ENCODE peak calls at places on chromosomes 4 and X, in five cellular contexts. One of them, this sample, is unnamed.

GRCh38 chr4:137703225-137703624 is 170.9 kb upstream of the PCDH18 start:
- DNase-seq in endothelial cell of umbilical vein: no peak
- DNase-seq in astrocyte: no peak
- DNase-seq in OCI-LY7: no peak
- DNase-seq in A549: no peak
- DNase-seq in this sample: no peak

GRCh38 chr4:61805237-61805636 is 605.1 kb downstream of the ADGRL3 start:
- DNase-seq in A549: no peak
- DNase-seq in endothelial cell of umbilical vein: no peak
- DNase-seq in astrocyte: no peak
- DNase-seq in OCI-LY7: no peak
- DNase-seq in this sample: peak; percentile 35

GRCh38 chr4:56320293-56320692 is 67.0 kb downstream of the AASDH start:
- DNase-seq in OCI-LY7: no peak
- DNase-seq in astrocyte: peak; percentile 57
- DNase-seq in endothelial cell of umbilical vein: no peak
- DNase-seq in A549: no peak
- DNase-seq in this sample: no peak

GRCh38 chr4:26263165-26263564 is 57.6 kb upstream of the RBPJ start:
- DNase-seq in astrocyte: no peak
- DNase-seq in OCI-LY7: peak; percentile 11
- DNase-seq in endothelial cell of umbilical vein: no peak
- DNase-seq in A549: no peak
- DNase-seq in this sample: peak; percentile 3

GRCh38 chr4:25951390-25951952 is 37.5 kb downstream of the SMIM20 start:
- DNase-seq in OCI-LY7: no peak
- DNase-seq in endothelial cell of umbilical vein: no peak
- DNase-seq in astrocyte: no peak
- DNase-seq in A549: no peak
- DNase-seq in this sample: no peak

GRCh38 chr4:112857461-112857860 is 192.0 kb upstream of the ANK2 start:
- DNase-seq in A549: peak; percentile 7
- DNase-seq in endothelial cell of umbilical vein: peak; percentile 24
- DNase-seq in astrocyte: peak; percentile 93
- DNase-seq in OCI-LY7: no peak
- DNase-seq in this sample: peak; percentile 49

GRCh38 chrX:65971151-65971550 is 68.7 kb downstream of the VSIG4 start:
- DNase-seq in A549: no peak
- DNase-seq in OCI-LY7: no peak
- DNase-seq in astrocyte: no peak
- DNase-seq in endothelial cell of umbilical vein: no peak
- DNase-seq in this sample: no peak

GRCh38 chrX:134880866-134881265 is 109.9 kb upstream of the SMIM10 start:
- DNase-seq in endothelial cell of umbilical vein: no peak
- DNase-seq in A549: no peak
- DNase-seq in OCI-LY7: no peak
- DNase-seq in astrocyte: peak; percentile 34
- DNase-seq in this sample: no peak

GRCh38 chrX:23840674-23841073 is 57.7 kb downstream of the SAT1 start:
- DNase-seq in A549: no peak
- DNase-seq in astrocyte: no peak
- DNase-seq in endothelial cell of umbilical vein: no peak
- DNase-seq in OCI-LY7: no peak
- DNase-seq in this sample: peak; percentile 23

GRCh38 chr4:153083447-153083921 is 120.8 kb upstream of the TRIM2 start:
- DNase-seq in OCI-LY7: peak; percentile 80
- DNase-seq in astrocyte: peak; percentile 60
- DNase-seq in endothelial cell of umbilical vein: peak; percentile 75
- DNase-seq in A549: peak; percentile 74
- DNase-seq in this sample: peak; percentile 88

GRCh38 chr4:98638661-98639060 is 19.8 kb downstream of the TSPAN5 start:
- DNase-seq in astrocyte: peak; percentile 65
- DNase-seq in OCI-LY7: no peak
- DNase-seq in endothelial cell of umbilical vein: no peak
- DNase-seq in A549: no peak
- DNase-seq in this sample: no peak

GRCh38 chrX:7586126-7586525 is 256.8 kb upstream of the VCX start:
- DNase-seq in astrocyte: peak; percentile 2
- DNase-seq in endothelial cell of umbilical vein: no peak
- DNase-seq in A549: no peak
- DNase-seq in OCI-LY7: peak; percentile 35
- DNase-seq in this sample: peak; percentile 25

GRCh38 chr4:24651266-24651665 is 66.9 kb upstream of the DHX15 start:
- DNase-seq in astrocyte: peak; percentile 2
- DNase-seq in A549: no peak
- DNase-seq in OCI-LY7: no peak
- DNase-seq in endothelial cell of umbilical vein: no peak
- DNase-seq in this sample: no peak

GRCh38 chr4:107050525-107051135 is 14.5 kb upstream of the DKK2 start:
- DNase-seq in endothelial cell of umbilical vein: peak; percentile 12
- DNase-seq in OCI-LY7: peak; percentile 7
- DNase-seq in A549: no peak
- DNase-seq in astrocyte: no peak
- DNase-seq in this sample: peak; percentile 53

GRCh38 chr4:186666750-186667149 is 56.9 kb downstream of the FAT1 start:
- DNase-seq in OCI-LY7: no peak
- DNase-seq in A549: no peak
- DNase-seq in astrocyte: no peak
- DNase-seq in endothelial cell of umbilical vein: no peak
- DNase-seq in this sample: no peak

GRCh38 chr4:173575482-173576152 is 45.6 kb upstream of the HAND2 start:
- DNase-seq in endothelial cell of umbilical vein: no peak
- DNase-seq in OCI-LY7: no peak
- DNase-seq in A549: no peak
- DNase-seq in astrocyte: no peak
- DNase-seq in this sample: no peak

GRCh38 chr4:5365071-5366008 is 314.1 kb downstream of the STK32B start:
- DNase-seq in A549: peak; percentile 54
- DNase-seq in astrocyte: peak; percentile 91
- DNase-seq in endothelial cell of umbilical vein: peak; percentile 47
- DNase-seq in OCI-LY7: no peak
- DNase-seq in this sample: peak; percentile 63

GRCh38 chrX:9340619-9341304 is 124.1 kb upstream of the TBL1X start:
- DNase-seq in OCI-LY7: peak; percentile 26
- DNase-seq in astrocyte: peak; percentile 58
- DNase-seq in endothelial cell of umbilical vein: peak; percentile 20
- DNase-seq in A549: no peak
- DNase-seq in this sample: peak; percentile 72

GRCh38 chr4:76663794-76664193 is 228.8 kb downstream of the SHROOM3 start:
- DNase-seq in OCI-LY7: no peak
- DNase-seq in astrocyte: peak; percentile 69
- DNase-seq in endothelial cell of umbilical vein: no peak
- DNase-seq in A549: no peak
- DNase-seq in this sample: no peak

GRCh38 chrX:20019672-20020365 is 29.0 kb upstream of the BCLAF3 start:
- DNase-seq in endothelial cell of umbilical vein: no peak
- DNase-seq in A549: no peak
- DNase-seq in astrocyte: no peak
- DNase-seq in OCI-LY7: no peak
- DNase-seq in this sample: no peak

GRCh38 chr4:173217727-173218126 is 49.1 kb downstream of the GALNT7 start:
- DNase-seq in astrocyte: peak; percentile 66
- DNase-seq in OCI-LY7: no peak
- DNase-seq in A549: no peak
- DNase-seq in endothelial cell of umbilical vein: peak; percentile 32
- DNase-seq in this sample: peak; percentile 31

GRCh38 chr4:154471924-154472323 is 19.7 kb downstream of the DCHS2 start:
- DNase-seq in astrocyte: no peak
- DNase-seq in OCI-LY7: no peak
- DNase-seq in A549: no peak
- DNase-seq in endothelial cell of umbilical vein: no peak
- DNase-seq in this sample: no peak

DNA sequence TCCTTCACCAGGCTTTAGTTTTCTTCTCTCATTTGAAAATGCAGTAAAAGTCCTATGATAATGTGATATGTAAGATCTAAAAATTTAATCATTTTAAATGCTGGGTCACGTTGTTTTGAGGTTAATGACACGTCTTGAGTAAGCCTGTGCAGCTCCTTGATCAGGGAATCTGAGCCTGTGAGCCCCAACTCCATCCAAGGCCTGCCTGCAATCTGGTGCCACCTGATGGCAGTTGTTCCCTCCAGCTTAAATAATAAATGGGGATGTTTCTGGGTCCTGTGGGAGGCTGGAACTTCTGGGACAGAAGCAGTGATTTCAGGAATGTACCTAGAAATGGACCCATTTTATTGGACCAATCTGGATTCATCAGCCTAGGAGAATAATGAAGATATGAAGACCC is 455.4 kb upstream of the ADGRL3 start:
- DNase-seq in endothelial cell of umbilical vein: no peak
- DNase-seq in OCI-LY7: no peak
- DNase-seq in A549: no peak
- DNase-seq in astrocyte: no peak
- DNase-seq in this sample: no peak
- TF ChIP-seq CTCF in endothelial cell of umbilical vein: no peak
- TF ChIP-seq CTCF in OCI-LY7: no peak
- TF ChIP-seq CTCF in A549: no peak
- TF ChIP-seq CTCF in astrocyte: no peak
- TF ChIP-seq CTCF in this sample: no peak

DNA sequence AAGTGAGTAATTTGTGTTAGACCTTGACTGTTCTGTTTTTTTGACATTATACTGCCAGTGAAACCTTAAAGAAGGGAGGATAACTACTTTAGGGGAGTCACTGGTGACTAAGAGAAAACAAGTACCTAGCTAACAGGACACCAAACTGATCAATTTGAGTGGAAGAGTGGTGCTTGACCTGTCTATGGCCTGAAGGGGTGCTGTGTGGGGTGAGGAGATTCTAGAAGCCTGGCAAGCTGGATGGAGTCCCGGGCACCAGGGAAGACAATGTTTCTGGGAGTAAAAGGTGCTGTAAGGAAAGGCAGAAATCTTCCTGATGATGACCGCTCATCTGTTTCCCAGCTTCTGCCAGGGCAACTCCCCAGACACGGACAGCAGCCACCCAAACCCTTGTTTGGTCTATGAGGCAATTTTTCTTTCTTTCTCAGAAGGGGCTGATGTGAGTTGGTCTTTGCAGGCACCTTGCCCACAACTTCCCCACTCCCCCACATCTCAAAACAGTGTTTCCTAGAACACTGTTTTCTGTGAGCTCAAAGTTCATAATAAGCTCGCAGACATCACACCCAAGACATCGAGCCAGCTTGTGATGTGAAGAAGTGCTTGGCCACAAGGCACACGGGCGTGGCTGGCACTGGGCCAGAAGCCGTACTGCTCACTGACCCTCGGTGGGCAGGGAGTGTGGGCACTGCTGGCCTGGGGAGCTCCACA is 4.6 kb downstream of the TXK start:
- DNase-seq in A549: peak; percentile 13
- DNase-seq in astrocyte: no peak
- DNase-seq in endothelial cell of umbilical vein: no peak
- DNase-seq in OCI-LY7: no peak
- DNase-seq in this sample: no peak
- H3K4me1 ChIP-seq in A549: peaks cover 21% of the 10 kb centered on the region
- H3K4me1 ChIP-seq in astrocyte: peaks cover 8% of the 10 kb centered on the region
- H3K4me1 ChIP-seq in endothelial cell of umbilical vein: peaks cover 19% of the 10 kb centered on the region
- H3K4me1 ChIP-seq in OCI-LY7: no peaks in the 10 kb centered on the region
- H3K4me1 ChIP-seq in this sample: peaks cover 26% of the 10 kb centered on the region

DNA sequence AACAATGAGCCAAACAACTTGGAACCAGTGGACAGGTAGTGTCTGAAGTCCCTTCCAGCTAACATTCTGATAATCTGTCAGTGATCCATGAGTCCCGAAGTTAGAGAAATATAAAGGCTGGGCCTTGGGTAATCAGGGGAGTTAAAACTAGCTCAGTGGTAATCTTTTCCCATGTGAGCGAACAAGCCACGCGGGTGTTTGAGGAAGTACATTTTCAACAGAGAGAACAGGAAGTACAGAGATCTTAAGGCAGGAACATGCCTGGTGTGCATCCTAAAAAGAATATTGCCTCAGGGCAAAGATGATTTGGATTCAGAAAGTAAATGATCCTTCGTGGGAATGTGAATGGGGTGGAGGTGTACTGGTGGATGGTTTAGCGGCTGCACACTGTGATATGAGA is 42.9 kb downstream of the FNIP2 start:
- DNase-seq in OCI-LY7: peak; percentile 45
- DNase-seq in endothelial cell of umbilical vein: no peak
- DNase-seq in astrocyte: no peak
- DNase-seq in A549: no peak
- DNase-seq in this sample: peak; percentile 68
- TF ChIP-seq CTCF in OCI-LY7: no peak
- TF ChIP-seq CTCF in endothelial cell of umbilical vein: no peak
- TF ChIP-seq CTCF in astrocyte: no peak
- TF ChIP-seq CTCF in A549: no peak
- TF ChIP-seq CTCF in this sample: no peak

GRCh38 chr4:2804973-2805501 is 12.2 kb downstream of the SH3BP2 start:
- DNase-seq in A549: no peak
- DNase-seq in endothelial cell of umbilical vein: no peak
- DNase-seq in OCI-LY7: no peak
- DNase-seq in astrocyte: no peak
- DNase-seq in this sample: no peak
- H3K4me1 ChIP-seq in A549: peaks cover 15% of the 10 kb centered on the region
- H3K4me1 ChIP-seq in endothelial cell of umbilical vein: peaks cover 36% of the 10 kb centered on the region
- H3K4me1 ChIP-seq in OCI-LY7: peaks cover 16% of the 10 kb centered on the region
- H3K4me1 ChIP-seq in astrocyte: peaks cover 15% of the 10 kb centered on the region
- H3K4me1 ChIP-seq in this sample: no peaks in the 10 kb centered on the region

DNA sequence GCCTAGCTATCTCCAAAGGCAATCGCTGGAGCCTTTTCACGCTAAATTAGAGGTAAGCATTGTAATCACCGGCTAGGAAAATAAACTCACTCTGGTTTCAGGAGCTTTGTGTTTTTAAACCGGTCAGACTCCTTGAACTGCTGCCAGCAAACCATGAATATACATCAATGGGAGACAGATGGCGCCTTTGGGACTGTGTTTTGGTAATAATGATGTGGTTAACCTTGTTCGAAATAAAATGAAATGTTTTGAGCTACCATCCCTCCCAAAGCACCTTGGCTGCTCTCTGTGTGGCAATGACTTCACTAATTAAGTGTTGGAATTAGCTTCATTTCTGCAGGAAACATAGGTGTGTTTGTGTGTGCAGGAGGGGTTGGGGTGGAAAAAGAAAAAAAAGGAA is 65.3 kb downstream of the CLNK start:
- DNase-seq in OCI-LY7: no peak
- DNase-seq in A549: no peak
- DNase-seq in astrocyte: peak; percentile 83
- DNase-seq in endothelial cell of umbilical vein: peak; percentile 22
- DNase-seq in this sample: no peak
- TF ChIP-seq CTCF in OCI-LY7: no peak
- TF ChIP-seq CTCF in A549: no peak
- TF ChIP-seq CTCF in astrocyte: no peak
- TF ChIP-seq CTCF in endothelial cell of umbilical vein: no peak
- TF ChIP-seq CTCF in this sample: no peak

GRCh38 chrX:150573702-150574101 is 5.3 kb downstream of the MTM1 start:
- DNase-seq in A549: no peak
- DNase-seq in astrocyte: no peak
- DNase-seq in endothelial cell of umbilical vein: no peak
- DNase-seq in OCI-LY7: peak; percentile 48
- DNase-seq in this sample: no peak
- H3K4me1 ChIP-seq in A549: peaks cover 65% of the 10 kb centered on the region
- H3K4me1 ChIP-seq in astrocyte: peaks cover 8% of the 10 kb centered on the region
- H3K4me1 ChIP-seq in endothelial cell of umbilical vein: peaks cover 9% of the 10 kb centered on the region
- H3K4me1 ChIP-seq in OCI-LY7: peaks cover 65% of the 10 kb centered on the region
- H3K4me1 ChIP-seq in this sample: peaks cover 18% of the 10 kb centered on the region